ENCODE peak calls at places on chromosomes 5 and 9, in eight cellular contexts. Y is left cardiac atrium; W is left colon; D is fibroblast of mammary gland; U is stimulated activated CD4-positive, alpha-beta T cell treated with anti-CD3 and anti-CD28 coated beads, Interleukin-1b, Interleukin-23, amount 100 ng/mL, for 1 hour; B is fibroblast of pulmonary artery; P is uterus; R is lower lobe of right lung. T is an unnamed sample.

GRCh38 chr9:122941560-122942234 is 877 bp downstream of the RABGAP1 start:
- DNase-seq in Y (no peak), W (no peak), D (peak), U (no peak), B (peak), P (no peak), R (no peak), T (peak)

GRCh38 chr5:107275333-107275732 is 395.4 kb downstream of the EFNA5 start:
- DNase-seq in Y (no peak), W (no peak), D (no peak), U (no peak), B (no peak), P (no peak), R (no peak), T (no peak)

GRCh38 chr5:65299841-65300240 is 181.9 kb downstream of the ADAMTS6 start:
- DNase-seq in Y (no peak), W (no peak), D (peak), U (no peak), B (peak), P (no peak), R (no peak), T (no peak)

GRCh38 chr5:145811834-145812625 is 23.1 kb downstream of the PRELID2 start:
- DNase-seq in Y (peak), W (no peak), D (peak), U (no peak), B (peak), P (no peak), R (no peak), T (peak)

GRCh38 chr9:31683126-31683525 is 701.3 kb upstream of the ACO1 start:
- DNase-seq in Y (no peak), W (no peak), D (no peak), U (no peak), B (no peak), P (no peak), R (no peak), T (peak)

GRCh38 chr5:158895573-158895972 is 204.1 kb downstream of the EBF1 start:
- DNase-seq in Y (no peak), W (no peak), D (peak), U (no peak), B (no peak), P (no peak), R (no peak), T (peak)

GRCh38 chr9:74125916-74126315 is 371.2 kb upstream of the RORB start:
- DNase-seq in Y (no peak), W (no peak), D (no peak), U (no peak), B (no peak), P (no peak), R (no peak), T (no peak)

GRCh38 chr5:148455055-148455675 is 71.4 kb downstream of the FBXO38 start:
- DNase-seq in Y (no peak), W (no peak), D (peak), U (no peak), B (no peak), P (no peak), R (no peak), T (peak)

GRCh38 chr9:124786881-124787573 is 10.1 kb downstream of the OLFML2A start:
- DNase-seq in Y (no peak), W (peak), D (no peak), U (no peak), B (no peak), P (peak), R (no peak), T (no peak)

GRCh38 chr9:127898433-127899199 is 787 bp downstream of the ST6GALNAC6 start:
- DNase-seq in Y (peak), W (no peak), D (peak), U (no peak), B (peak), P (peak), R (peak), T (no peak)

GRCh38 chr9:69121155-69122085 is 52.7 kb upstream of the TJP2 start:
- DNase-seq in Y (peak), W (peak), D (no peak), U (no peak), B (peak), P (no peak), R (peak), T (no peak)

GRCh38 chr5:59021837-59022514 is 439.1 kb downstream of the RAB3C start:
- DNase-seq in Y (peak), W (peak), D (no peak), U (no peak), B (no peak), P (no peak), R (peak), T (no peak)

GRCh38 chr5:45109062-45109461 is 300.3 kb downstream of the MRPS30 start:
- DNase-seq in Y (no peak), W (no peak), D (no peak), U (no peak), B (no peak), P (no peak), R (no peak), T (no peak)

GRCh38 chr9:71987471-71988371 is 72.7 kb downstream of the C9orf57 start:
- DNase-seq in Y (no peak), W (no peak), D (no peak), U (no peak), B (peak), P (no peak), R (no peak), T (peak)